ENCODE peak calls at places on chromosomes 1 and 21, in five cellular contexts. B, T, F, O and R are unnamed samples.

GRCh38 chr1:232886304-232886703 is 64.1 kb upstream of the NTPCR start:
- DNase-seq in B (no peak), F (no peak), O (no peak), T (no peak), R (no peak)

GRCh38 chr1:208170252-208170651 is 73.9 kb downstream of the PLXNA2 start:
- DNase-seq in T (no peak), B (no peak), F (no peak), O (no peak), R (no peak)

GRCh38 chr1:68116643-68117235 is 66.3 kb upstream of the DIRAS3 start:
- DNase-seq in B (peak), O (peak), F (peak), T (no peak), R (peak)

GRCh38 chr1:168766568-168766967 is 37.6 kb upstream of the DPT start:
- DNase-seq in F (no peak), T (no peak), O (no peak), B (no peak), R (no peak)

GRCh38 chr1:184773762-184774320 is 19.2 kb upstream of the EDEM3 start:
- DNase-seq in B (no peak), F (no peak), T (no peak), O (no peak), R (no peak)

GRCh38 chr1:39655578-39656268 is 16.2 kb downstream of the NT5C1A start:
- DNase-seq in T (no peak), B (no peak), O (no peak), F (no peak), R (no peak)

GRCh38 chr1:57015071-57015470 is 49.3 kb upstream of the C8B start:
- DNase-seq in T (no peak), O (no peak), B (no peak), F (no peak), R (no peak)

GRCh38 chr1:155008015-155008941 is 5.7 kb downstream of the ZBTB7B start:
- DNase-seq in T (peak), O (no peak), F (no peak), B (no peak), R (peak)

GRCh38 chr1:63403386-63403785 is 36.0 kb downstream of the ALG6 start:
- DNase-seq in O (no peak), B (no peak), F (no peak), T (no peak), R (no peak)

GRCh38 chr1:195591917-195592672 is 1016.1 kb downstream of the KCNT2 start:
- DNase-seq in O (no peak), B (peak), T (no peak), F (no peak), R (peak)

GRCh38 chr1:151511636-151512215 is 539 bp downstream of the CGN start:
- DNase-seq in B (no peak), F (peak), O (peak), T (no peak), R (peak)

GRCh38 chr1:32404956-32405355 is 10.7 kb upstream of the BSDC1 start:
- DNase-seq in T (no peak), O (no peak), F (no peak), B (peak), R (no peak)

GRCh38 chr1:155457237-155457636 is 105.4 kb downstream of the ASH1L start:
- DNase-seq in B (no peak), T (no peak), O (no peak), F (no peak), R (no peak)

GRCh38 chr1:21005840-21006239 is 170.9 kb downstream of the EIF4G3 start:
- DNase-seq in F (no peak), O (no peak), T (no peak), B (no peak), R (no peak)

GRCh38 chr1:11061652-11062365 is 2.0 kb upstream of the SRM start:
- DNase-seq in O (no peak), B (no peak), T (peak), F (no peak), R (no peak)

GRCh38 chr21:14523234-14523633 is 22.9 kb downstream of the SAMSN1 start:
- DNase-seq in T (no peak), F (no peak), O (no peak), B (no peak), R (no peak)

GRCh38 chr1:199452627-199453026 is 574.9 kb upstream of the NR5A2 start:
- DNase-seq in O (no peak), B (no peak), F (no peak), T (no peak), R (no peak)

GRCh38 chr1:150708595-150708994 is 11.6 kb upstream of the GOLPH3L start:
- DNase-seq in O (no peak), T (no peak), F (no peak), B (no peak), R (no peak)

GRCh38 chr1:220430059-220430458 is 97.9 kb upstream of the MARK1 start:
- DNase-seq in T (no peak), F (peak), O (peak), B (no peak), R (peak)

GRCh38 chr1:46517932-46518498 is 28.4 kb downstream of the DMBX1 start:
- DNase-seq in O (peak), F (no peak), T (no peak), B (no peak), R (no peak)

GRCh38 chr21:37764696-37765095 is 151.6 kb downstream of the KCNJ6 start:
- DNase-seq in B (no peak), O (peak), T (no peak), F (no peak), R (no peak)

GRCh38 chr1:241706967-241707366 is 54.9 kb downstream of the WDR64 start:
- DNase-seq in T (peak), B (no peak), O (no peak), F (no peak), R (no peak)

GRCh38 chr21:14718957-14719356 is 172.8 kb upstream of the SAMSN1 start:
- DNase-seq in B (no peak), F (no peak), O (no peak), T (no peak), R (no peak)